ENCODE peak calls at places on chromosomes 2 and 18, in five cellular contexts. L, V, Q, H and G are unnamed samples.

GRCh38 chr18:3319894-3320438 is 58.0 kb downstream of the MYL12B start:
- DNase-seq in Q (no peak), L (no peak), V (no peak), H (no peak), G (no peak)

GRCh38 chr18:7141287-7141686 is 23.7 kb upstream of the LAMA1 start:
- DNase-seq in L (no peak), Q (no peak), H (no peak), V (no peak), G (no peak)

GRCh38 chr2:39631715-39632114 is 34.0 kb upstream of the TMEM178A start:
- DNase-seq in Q (no peak), L (no peak), H (peak), V (no peak), G (no peak)

GRCh38 chr18:41378628-41379027 is 576.4 kb upstream of the PIK3C3 start:
- DNase-seq in L (no peak), H (peak), Q (no peak), V (no peak), G (no peak)

GRCh38 chr2:226665306-226665831 is 134.3 kb downstream of the IRS1 start:
- DNase-seq in L (no peak), H (no peak), V (no peak), Q (no peak), G (no peak)

GRCh38 chr2:238427435-238428162 is 872 bp downstream of the ASB1 start:
- DNase-seq in H (no peak), Q (no peak), V (no peak), L (no peak), G (no peak)

GRCh38 chr2:235378261-235378660 is 115.6 kb upstream of the AGAP1 start:
- DNase-seq in V (no peak), L (no peak), H (peak), Q (no peak), G (no peak)

GRCh38 chr2:80059381-80059907 is 245.1 kb downstream of the LRRTM1 start:
- DNase-seq in V (no peak), L (no peak), H (peak), Q (no peak), G (no peak)

GRCh38 chr2:70083344-70084156 is 3.7 kb upstream of the PCBP1 start:
- DNase-seq in V (no peak), Q (no peak), H (no peak), L (no peak), G (no peak)